ENCODE peak calls at places on chromosome 21, in five cellular contexts. S, H, X, A and U are unnamed samples.

GRCh38 chr21:33279330-33279820 is 13.2 kb downstream of the IL10RB start:
- DNase-seq in S (no peak), H (no peak), X (no peak), A (no peak), U (no peak)

GRCh38 chr21:22842875-22843274 is 1844.7 kb downstream of the NCAM2 start:
- DNase-seq in S (no peak), H (no peak), X (no peak), A (no peak), U (no peak)

GRCh38 chr21:40923914-40924313 is 77.0 kb upstream of the DSCAM start:
- DNase-seq in S (no peak), H (no peak), X (no peak), A (no peak), U (no peak)

GRCh38 chr21:36735201-36735515 is 36.2 kb downstream of the SIM2 start:
- DNase-seq in S (no peak), H (no peak), X (no peak), A (no peak), U (no peak)

GRCh38 chr21:43899307-43900077 is 34.5 kb downstream of the AGPAT3 start:
- DNase-seq in S (no peak), H (no peak), X (no peak), A (no peak), U (no peak)

GRCh38 chr21:42524341-42525227 is 10.9 kb downstream of the SLC37A1 start:
- DNase-seq in S (no peak), H (no peak), X (peak; percentile 89), A (peak; percentile 80), U (peak; percentile 81)

GRCh38 chr21:29382029-29382654 is 83.4 kb downstream of the BACH1 start:
- DNase-seq in S (peak; percentile 57), H (no peak), X (no peak), A (no peak), U (no peak)

GRCh38 chr21:21897275-21897883 is 899.2 kb downstream of the NCAM2 start:
- DNase-seq in S (no peak), H (no peak), X (no peak), A (no peak), U (no peak)

GRCh38 chr21:15437873-15438272 is 291.9 kb upstream of the USP25 start:
- DNase-seq in S (no peak), H (no peak), X (no peak), A (no peak), U (no peak)

GRCh38 chr21:44712203-44713028 is 1.0 kb upstream of the TSPEAR start:
- DNase-seq in S (no peak), H (no peak), X (no peak), A (no peak), U (no peak)

GRCh38 chr21:36626791-36627190 is 72.1 kb upstream of the SIM2 start:
- DNase-seq in S (no peak), H (no peak), X (no peak), A (no peak), U (no peak)

GRCh38 chr21:42151148-42152074 is 67.5 kb upstream of the ABCG1 start:
- DNase-seq in S (no peak), H (no peak), X (no peak), A (no peak), U (no peak)

GRCh38 chr21:17823846-17824245 is 4.7 kb upstream of the C21orf91 start:
- DNase-seq in S (no peak), H (no peak), X (no peak), A (no peak), U (no peak)

GRCh38 chr21:34354836-34355235 is 9.0 kb upstream of the KCNE2 start:
- DNase-seq in S (no peak), H (no peak), X (peak; percentile 10), A (no peak), U (no peak)

GRCh38 chr21:37373539-37373938 is 7.0 kb downstream of the DYRK1A start:
- DNase-seq in S (no peak), H (no peak), X (no peak), A (no peak), U (no peak)

GRCh38 chr21:44532712-44533111 is 7.3 kb downstream of the KRTAP10-1 start:
- DNase-seq in S (no peak), H (no peak), X (no peak), A (no peak), U (peak; percentile 4)

GRCh38 chr21:44498965-44499560 is 40.9 kb downstream of the KRTAP10-1 start:
- DNase-seq in S (no peak), H (no peak), X (no peak), A (no peak), U (peak; percentile 27)

GRCh38 chr21:44583800-44584147 is 3.4 kb upstream of the KRTAP10-5 start:
- DNase-seq in S (no peak), H (no peak), X (no peak), A (no peak), U (no peak)

GRCh38 chr21:35460441-35460840 is 411.3 kb upstream of the RUNX1 start:
- DNase-seq in S (no peak), H (no peak), X (no peak), A (no peak), U (no peak)

GRCh38 chr21:37551406-37552355 is 185.1 kb downstream of the DYRK1A start:
- DNase-seq in S (peak; percentile 52), H (no peak), X (peak; percentile 34), A (peak; percentile 28), U (no peak)

GRCh38 chr21:44052830-44053226 is 40.7 kb downstream of the TRAPPC10 start:
- DNase-seq in S (no peak), H (no peak), X (peak; percentile 36), A (no peak), U (no peak)

GRCh38 chr21:44901391-44902074 is 19.2 kb downstream of the ITGB2 start:
- DNase-seq in S (no peak), H (no peak), X (no peak), A (no peak), U (no peak)

GRCh38 chr21:42746593-42747266 is 93.3 kb downstream of the PDE9A start:
- DNase-seq in S (no peak), H (no peak), X (peak; percentile 66), A (peak; percentile 53), U (peak; percentile 53)

GRCh38 chr21:46227811-46228344 is 696 bp downstream of the LSS start:
- DNase-seq in S (no peak), H (no peak), X (no peak), A (no peak), U (no peak)

GRCh38 chr21:46226920-46227599 is 1.5 kb downstream of the LSS start:
- DNase-seq in S (peak; percentile 25), H (no peak), X (no peak), A (no peak), U (no peak)

GRCh38 chr21:46229923-46230260 is 1.3 kb upstream of the LSS start:
- DNase-seq in S (no peak), H (no peak), X (no peak), A (no peak), U (no peak)

GRCh38 chr21:46229133-46229922 is 754 bp upstream of the LSS start:
- DNase-seq in S (peak; percentile 33), H (no peak), X (no peak), A (no peak), U (no peak)

DNA sequence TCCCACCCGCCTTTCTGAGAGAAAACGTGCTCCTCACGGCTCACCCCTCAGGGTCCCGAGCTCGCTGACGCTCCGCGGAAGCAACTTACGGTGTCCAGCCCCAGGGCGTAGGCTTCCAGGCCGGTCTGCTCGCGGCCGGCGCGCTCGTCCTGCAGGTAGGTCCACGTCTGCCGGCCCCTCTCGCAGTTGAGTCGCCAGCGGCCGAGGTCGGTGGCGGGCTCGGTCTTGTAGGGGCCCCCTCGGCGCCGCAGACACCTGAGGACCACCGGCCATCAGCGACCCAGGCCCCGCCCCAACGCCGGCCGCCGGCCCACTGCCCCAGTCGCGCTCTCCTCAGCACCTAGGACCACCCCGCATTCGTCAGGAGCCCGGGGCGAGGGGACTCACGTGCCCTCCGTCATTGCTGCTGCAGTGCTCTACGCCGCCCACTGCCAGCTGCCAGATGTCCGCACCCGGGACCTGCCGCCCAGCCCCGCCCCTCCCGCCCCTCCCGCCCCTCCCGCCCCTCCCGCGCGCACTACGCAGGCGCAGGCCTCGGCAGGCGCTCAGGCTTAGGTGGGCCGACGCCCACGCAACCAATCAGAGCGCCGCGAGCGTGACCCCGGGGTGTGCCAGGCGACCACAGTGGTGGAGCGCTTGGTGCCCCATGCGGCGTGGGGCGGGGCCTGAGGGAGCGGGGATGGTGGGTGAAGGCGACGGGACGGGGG is at the start of gene LSS:
- DNase-seq in S (peak; percentile 99), H (peak; percentile 93), X (peak; percentile 98), A (peak; percentile 98), U (peak; percentile 99)
- TF ChIP-seq POLR2A in S (peak; percentile 96), H (peak; percentile 19), X (peak; percentile 81), A (no peak), U (peak; percentile 61)

DNA sequence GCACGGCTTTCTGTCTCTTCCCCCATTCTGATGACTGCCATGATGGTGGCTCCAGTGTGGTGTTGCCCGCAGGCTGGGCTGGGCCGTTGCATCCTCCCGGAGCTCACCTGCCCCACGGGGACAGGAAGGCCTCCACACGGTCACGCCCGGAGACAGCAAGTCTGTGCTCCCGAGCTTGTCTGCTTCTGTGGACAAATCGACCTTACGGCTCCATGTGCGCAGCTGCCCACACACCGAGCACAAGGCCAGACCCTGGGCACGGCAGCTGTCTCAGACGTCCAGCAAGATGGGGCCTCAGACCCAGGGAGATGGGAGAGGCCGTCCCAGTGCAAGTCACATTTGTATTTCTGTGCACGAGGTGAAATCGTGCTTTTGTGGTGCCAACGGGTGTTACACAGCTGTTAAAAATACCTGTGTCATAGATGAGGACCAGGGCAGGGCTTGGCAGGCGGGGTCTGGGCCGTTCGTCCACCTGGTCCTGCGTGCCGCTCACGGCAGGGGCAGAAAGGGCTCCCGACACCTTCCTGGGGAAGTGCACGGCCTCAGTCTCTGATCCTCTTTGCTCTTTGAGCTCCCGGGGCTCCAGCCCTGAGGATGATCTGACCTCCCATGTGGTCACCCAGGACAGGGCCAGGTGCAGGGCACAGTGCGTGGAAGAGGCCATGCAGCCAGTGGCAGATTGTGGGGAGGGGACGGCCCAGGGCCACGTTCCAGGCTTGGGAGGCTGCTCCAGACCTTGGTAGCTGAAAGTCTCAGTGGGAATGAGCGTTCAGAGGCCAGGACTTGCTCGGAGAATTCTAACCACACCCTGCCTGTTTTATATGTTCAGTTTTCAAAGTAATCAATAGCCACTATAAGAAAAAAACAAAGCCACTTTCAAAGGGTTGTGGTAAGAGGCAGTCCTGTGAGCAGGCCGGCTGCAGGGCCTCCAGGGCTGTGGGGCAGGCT is 13.4 kb downstream of the COL6A1 start:
- DNase-seq in S (no peak), H (no peak), X (peak; percentile 44), A (no peak), U (no peak)
- TF ChIP-seq POLR2A in S (no peak), H (no peak), X (no peak), A (no peak), U (no peak)

DNA sequence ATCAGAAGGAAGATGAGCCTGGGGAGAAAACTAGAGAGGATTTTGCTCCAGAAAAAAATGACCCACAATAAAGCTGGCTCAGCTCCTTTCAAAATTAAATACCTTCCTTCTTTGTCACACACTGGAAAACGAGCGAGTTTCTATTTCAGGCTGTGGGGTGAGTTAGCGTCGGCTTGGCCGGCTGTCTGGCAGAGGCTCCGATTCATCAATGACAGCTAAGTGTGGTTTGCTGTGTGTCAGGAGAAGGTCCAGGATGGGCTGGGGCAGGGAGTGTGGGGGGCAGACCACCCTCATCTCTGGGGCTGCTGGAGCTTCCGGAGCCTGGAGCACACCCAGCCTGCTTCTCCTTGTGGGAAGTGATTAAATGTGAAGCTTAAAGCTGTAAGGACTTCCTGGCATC is 120.2 kb downstream of the ETS2 start:
- DNase-seq in S (peak; percentile 78), H (no peak), X (peak; percentile 83), A (peak; percentile 45), U (peak; percentile 55)
- TF ChIP-seq POLR2A in S (no peak), H (no peak), X (peak; percentile 11), A (no peak), U (no peak)

GRCh38 chr21:14273736-14274538 is 58.0 kb downstream of the RBM11 start:
- DNase-seq in S (no peak), H (no peak), X (peak; percentile 65), A (peak; percentile 44), U (peak; percentile 94)
- TF ChIP-seq POLR2A in S (no peak), H (no peak), X (no peak), A (no peak), U (peak; percentile 70)

GRCh38 chr21:46324390-46325072 is 575 bp downstream of the PCNT start:
- DNase-seq in S (peak; percentile 74), H (peak; percentile 46), X (peak; percentile 88), A (peak; percentile 90), U (peak; percentile 90)
- TF ChIP-seq POLR2A in S (peak; percentile 86), H (no peak), X (peak; percentile 53), A (no peak), U (peak; percentile 30)